ENCODE peak calls at places on chromosome 4, in four cellular contexts. W is PC-3, K is globus pallidus, C is GM18507. U is an unnamed sample.

GRCh38 chr4:86529450-86529849 is 64.7 kb upstream of the PTPN13 start:
- DNase-seq in W (no peak), K (no peak), C (no peak), U (peak; percentile 81)

GRCh38 chr4:95839891-95840290 is at the start of gene PDHA2:
- DNase-seq in W (no peak), K (no peak), C (no peak), U (no peak)

GRCh38 chr4:102554482-102554881 is 53.3 kb downstream of the NFKB1 start:
- DNase-seq in W (no peak), K (peak; percentile 50), C (no peak), U (no peak)

GRCh38 chr4:100493756-100494155 is 24.1 kb downstream of the EMCN start:
- DNase-seq in W (no peak), K (no peak), C (no peak), U (peak; percentile 53)

GRCh38 chr4:55395529-55396304 is at the start of gene TMEM165:
- DNase-seq in W (peak; percentile 94), K (peak; percentile 85), C (peak; percentile 86), U (peak; percentile 94)

GRCh38 chr4:122005064-122005755 is 53.4 kb upstream of the TRPC3 start:
- DNase-seq in W (no peak), K (no peak), C (no peak), U (no peak)

GRCh38 chr4:142846105-142846728 is at the start of gene INPP4B:
- DNase-seq in W (peak; percentile 70), K (peak; percentile 11), C (no peak), U (peak; percentile 84)

GRCh38 chr4:183417356-183417755 is 27.1 kb upstream of the CDKN2AIP start:
- DNase-seq in W (no peak), K (no peak), C (no peak), U (no peak)